ENCODE peak calls at places on chromosomes 6 and 20, in four cellular contexts. One of them, this sample, is unnamed.

GRCh38 chr20:58743076-58743566 is 50.5 kb downstream of the NPEPL1 start:
- DNase-seq in spleen: peak; percentile 32
- DNase-seq in sigmoid colon: no peak
- DNase-seq in hepatocyte: no peak
- DNase-seq in this sample: no peak

GRCh38 chr6:163460307-163460782 is 45.8 kb downstream of the QKI start:
- DNase-seq in spleen: no peak
- DNase-seq in sigmoid colon: no peak
- DNase-seq in hepatocyte: no peak
- DNase-seq in this sample: no peak

GRCh38 chr20:61445138-61445537 is 193.1 kb downstream of the CDH4 start:
- DNase-seq in spleen: no peak
- DNase-seq in sigmoid colon: no peak
- DNase-seq in hepatocyte: no peak
- DNase-seq in this sample: no peak

GRCh38 chr20:43187476-43188233 is 2.1 kb downstream of the PTPRT start:
- DNase-seq in spleen: peak; percentile 85
- DNase-seq in sigmoid colon: peak; percentile 78
- DNase-seq in hepatocyte: peak; percentile 83
- DNase-seq in this sample: no peak

GRCh38 chr20:42082611-42083010 is 464.4 kb upstream of the CHD6 start:
- DNase-seq in spleen: no peak
- DNase-seq in sigmoid colon: no peak
- DNase-seq in hepatocyte: peak; percentile 70
- DNase-seq in this sample: no peak

GRCh38 chr6:98942263-98942803 is 5.4 kb downstream of the FBXL4 start:
- DNase-seq in spleen: no peak
- DNase-seq in sigmoid colon: no peak
- DNase-seq in hepatocyte: no peak
- DNase-seq in this sample: no peak

GRCh38 chr6:39806277-39806676 is 14.1 kb downstream of the DAAM2 start:
- DNase-seq in spleen: no peak
- DNase-seq in sigmoid colon: no peak
- DNase-seq in hepatocyte: no peak
- DNase-seq in this sample: no peak

GRCh38 chr6:108735991-108736345 is 112.3 kb upstream of the ARMC2 start:
- DNase-seq in spleen: no peak
- DNase-seq in sigmoid colon: no peak
- DNase-seq in hepatocyte: no peak
- DNase-seq in this sample: peak; percentile 47

GRCh38 chr6:144064402-144064830 is 31.0 kb downstream of the SF3B5 start:
- DNase-seq in spleen: peak; percentile 94
- DNase-seq in sigmoid colon: peak; percentile 70
- DNase-seq in hepatocyte: peak; percentile 57
- DNase-seq in this sample: no peak

GRCh38 chr6:144377586-144377985 is 92.5 kb downstream of the UTRN start:
- DNase-seq in spleen: no peak
- DNase-seq in sigmoid colon: no peak
- DNase-seq in hepatocyte: no peak
- DNase-seq in this sample: no peak

GRCh38 chr20:62489940-62490263 is 14.1 kb upstream of the GATA5 start:
- DNase-seq in spleen: no peak
- DNase-seq in sigmoid colon: no peak
- DNase-seq in hepatocyte: no peak
- DNase-seq in this sample: no peak

GRCh38 chr6:65231616-65232015 is 475.4 kb downstream of the EYS start:
- DNase-seq in spleen: no peak
- DNase-seq in sigmoid colon: no peak
- DNase-seq in hepatocyte: no peak
- DNase-seq in this sample: no peak

GRCh38 chr20:10591956-10592521 is 81.8 kb downstream of the JAG1 start:
- DNase-seq in spleen: no peak
- DNase-seq in sigmoid colon: no peak
- DNase-seq in hepatocyte: no peak
- DNase-seq in this sample: no peak

GRCh38 chr6:133985970-133986369 is 32.9 kb downstream of the TBPL1 start:
- DNase-seq in spleen: no peak
- DNase-seq in sigmoid colon: no peak
- DNase-seq in hepatocyte: no peak
- DNase-seq in this sample: no peak

GRCh38 chr20:6311097-6311496 is 188.3 kb upstream of the FERMT1 start:
- DNase-seq in spleen: no peak
- DNase-seq in sigmoid colon: no peak
- DNase-seq in hepatocyte: no peak
- DNase-seq in this sample: no peak

GRCh38 chr20:45014671-45015415 is 48.5 kb downstream of the STK4 start:
- DNase-seq in spleen: no peak
- DNase-seq in sigmoid colon: no peak
- DNase-seq in hepatocyte: peak; percentile 35
- DNase-seq in this sample: no peak

GRCh38 chr6:21604081-21604480 is 10.5 kb downstream of the SOX4 start:
- DNase-seq in spleen: no peak
- DNase-seq in sigmoid colon: no peak
- DNase-seq in hepatocyte: no peak
- DNase-seq in this sample: no peak

GRCh38 chr6:132282696-132283095 is 118.6 kb downstream of the MOXD1 start:
- DNase-seq in spleen: no peak
- DNase-seq in sigmoid colon: no peak
- DNase-seq in hepatocyte: no peak
- DNase-seq in this sample: no peak

GRCh38 chr6:112680076-112680475 is 332.9 kb downstream of the RFPL4B start:
- DNase-seq in spleen: no peak
- DNase-seq in sigmoid colon: no peak
- DNase-seq in hepatocyte: no peak
- DNase-seq in this sample: no peak

GRCh38 chr6:140677781-140678528 is 1303.5 kb upstream of the CITED2 start:
- DNase-seq in spleen: no peak
- DNase-seq in sigmoid colon: no peak
- DNase-seq in hepatocyte: no peak
- DNase-seq in this sample: no peak

GRCh38 chr6:119676971-119677370 is 327.4 kb upstream of the MAN1A1 start:
- DNase-seq in spleen: no peak
- DNase-seq in sigmoid colon: no peak
- DNase-seq in hepatocyte: no peak
- DNase-seq in this sample: no peak

GRCh38 chr20:58722877-58723627 is 30.5 kb downstream of the NPEPL1 start:
- DNase-seq in spleen: peak; percentile 29
- DNase-seq in sigmoid colon: peak; percentile 30
- DNase-seq in hepatocyte: no peak
- DNase-seq in this sample: peak; percentile 57

GRCh38 chr6:40387871-40388264 is 199.3 kb downstream of the LRFN2 start:
- DNase-seq in spleen: no peak
- DNase-seq in sigmoid colon: no peak
- DNase-seq in hepatocyte: no peak
- DNase-seq in this sample: no peak

GRCh38 chr20:10337291-10337690 is 96.7 kb downstream of the MKKS start:
- DNase-seq in spleen: no peak
- DNase-seq in sigmoid colon: no peak
- DNase-seq in hepatocyte: no peak
- DNase-seq in this sample: no peak

GRCh38 chr20:63256954-63257353 is 2.7 kb upstream of the NKAIN4 start:
- DNase-seq in spleen: no peak
- DNase-seq in sigmoid colon: no peak
- DNase-seq in hepatocyte: no peak
- DNase-seq in this sample: no peak

GRCh38 chr6:89792881-89793280 is 26.7 kb downstream of the MDN1 start:
- DNase-seq in spleen: no peak
- DNase-seq in sigmoid colon: no peak
- DNase-seq in hepatocyte: peak; percentile 53
- DNase-seq in this sample: no peak

GRCh38 chr6:42572523-42572922 is 8.7 kb downstream of the UBR2 start:
- DNase-seq in spleen: no peak
- DNase-seq in sigmoid colon: no peak
- DNase-seq in hepatocyte: no peak
- DNase-seq in this sample: no peak

GRCh38 chr20:3431109-3431508 is 23.6 kb upstream of the DNAAF9 start:
- DNase-seq in spleen: no peak
- DNase-seq in sigmoid colon: no peak
- DNase-seq in hepatocyte: no peak
- DNase-seq in this sample: no peak

GRCh38 chr6:87907521-87907920 is 140.1 kb upstream of the SPACA1 start:
- DNase-seq in spleen: no peak
- DNase-seq in sigmoid colon: no peak
- DNase-seq in hepatocyte: no peak
- DNase-seq in this sample: no peak

GRCh38 chr6:73460044-73460443 is 1.5 kb upstream of the MTO1 start:
- DNase-seq in spleen: no peak
- DNase-seq in sigmoid colon: no peak
- DNase-seq in hepatocyte: no peak
- DNase-seq in this sample: no peak

GRCh38 chr20:50554694-50555579 is 44.8 kb downstream of the PTPN1 start:
- DNase-seq in spleen: no peak
- DNase-seq in sigmoid colon: no peak
- DNase-seq in hepatocyte: no peak
- DNase-seq in this sample: no peak

GRCh38 chr20:38453941-38454340 is 18.7 kb upstream of the RALGAPB start:
- DNase-seq in spleen: no peak
- DNase-seq in sigmoid colon: peak; percentile 30
- DNase-seq in hepatocyte: no peak
- DNase-seq in this sample: peak; percentile 19

GRCh38 chr6:38080349-38080748 is 260.8 kb downstream of the ZFAND3 start:
- DNase-seq in spleen: no peak
- DNase-seq in sigmoid colon: no peak
- DNase-seq in hepatocyte: no peak
- DNase-seq in this sample: no peak

GRCh38 chr6:44053760-44054556 is 73.3 kb downstream of the MRPL14 start:
- DNase-seq in spleen: peak; percentile 43
- DNase-seq in sigmoid colon: no peak
- DNase-seq in hepatocyte: no peak
- DNase-seq in this sample: no peak

GRCh38 chr6:45021652-45022051 is 306.5 kb upstream of the RUNX2 start:
- DNase-seq in spleen: no peak
- DNase-seq in sigmoid colon: no peak
- DNase-seq in hepatocyte: no peak
- DNase-seq in this sample: no peak

GRCh38 chr20:46229478-46229877 is 78.8 kb downstream of the CDH22 start:
- DNase-seq in spleen: no peak
- DNase-seq in sigmoid colon: no peak
- DNase-seq in hepatocyte: no peak
- DNase-seq in this sample: no peak

GRCh38 chr20:44008806-44009678 is 94.4 kb downstream of the TOX2 start:
- DNase-seq in spleen: no peak
- DNase-seq in sigmoid colon: no peak
- DNase-seq in hepatocyte: no peak
- DNase-seq in this sample: no peak

GRCh38 chr6:73511796-73512195 is 9.0 kb downstream of the EEF1A1 start:
- DNase-seq in spleen: no peak
- DNase-seq in sigmoid colon: no peak
- DNase-seq in hepatocyte: no peak
- DNase-seq in this sample: no peak

DNA sequence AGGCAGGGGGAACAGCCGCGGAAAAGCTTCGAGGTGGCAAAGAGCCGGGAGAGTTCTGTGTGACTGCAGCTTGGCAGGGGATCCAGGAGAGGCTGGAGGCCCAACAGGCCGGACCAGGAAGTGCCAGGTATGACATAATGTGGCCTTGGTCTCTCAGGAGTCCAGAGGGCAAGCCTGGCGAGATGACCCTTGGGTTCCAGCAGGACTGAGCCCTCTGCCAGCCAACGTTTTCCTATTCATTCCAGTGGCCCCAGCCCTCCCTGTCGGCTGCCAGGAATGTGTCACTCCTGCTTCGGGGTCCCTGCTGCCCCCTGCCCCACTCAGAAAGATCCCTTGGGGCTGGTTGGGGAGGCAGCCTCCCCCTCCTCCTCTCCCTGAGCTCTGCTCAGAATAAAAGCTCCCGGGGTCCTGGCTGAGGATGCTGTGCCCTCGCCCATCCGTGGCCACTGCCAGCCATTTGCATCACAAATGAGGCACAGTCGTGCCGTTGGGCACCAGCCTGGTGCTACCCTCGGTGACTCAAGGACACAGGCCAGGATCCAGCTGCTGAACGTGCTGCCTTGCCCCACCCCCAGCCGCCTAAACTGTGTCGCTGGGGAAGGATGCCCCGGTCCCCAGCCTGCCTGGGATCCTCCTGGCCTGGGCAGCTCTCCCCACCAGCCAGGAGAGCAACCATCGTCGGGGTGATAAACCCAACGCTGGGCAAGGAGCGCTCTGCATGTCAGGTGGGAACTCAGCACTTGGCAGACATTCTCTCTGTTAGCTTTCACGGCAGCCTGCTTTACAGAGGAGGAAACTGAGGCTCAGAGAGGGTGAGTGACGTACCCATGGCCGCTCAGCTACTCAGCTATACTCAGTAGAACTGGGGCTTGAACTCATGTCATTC is 37.7 kb downstream of the RBM38 start:
- DNase-seq in spleen: peak; percentile 79
- DNase-seq in sigmoid colon: no peak
- DNase-seq in hepatocyte: no peak
- DNase-seq in this sample: no peak
- H3K27ac ChIP-seq in spleen: peak overlapping the region; percentile 89
- H3K27ac ChIP-seq in sigmoid colon: no peak overlapping the region
- H3K27ac ChIP-seq in hepatocyte: no peak overlapping the region
- H3K27ac ChIP-seq in this sample: no peak overlapping the region

GRCh38 chr6:32128751-32129296 is 778 bp upstream of the ATF6B start:
- DNase-seq in spleen: peak; percentile 81
- DNase-seq in sigmoid colon: no peak
- DNase-seq in hepatocyte: no peak
- DNase-seq in this sample: no peak
- H3K27ac ChIP-seq in spleen: peak overlapping the region; percentile 92
- H3K27ac ChIP-seq in sigmoid colon: peak overlapping the region; percentile 94
- H3K27ac ChIP-seq in hepatocyte: peak overlapping the region; percentile 82
- H3K27ac ChIP-seq in this sample: peak overlapping the region; percentile 92

DNA sequence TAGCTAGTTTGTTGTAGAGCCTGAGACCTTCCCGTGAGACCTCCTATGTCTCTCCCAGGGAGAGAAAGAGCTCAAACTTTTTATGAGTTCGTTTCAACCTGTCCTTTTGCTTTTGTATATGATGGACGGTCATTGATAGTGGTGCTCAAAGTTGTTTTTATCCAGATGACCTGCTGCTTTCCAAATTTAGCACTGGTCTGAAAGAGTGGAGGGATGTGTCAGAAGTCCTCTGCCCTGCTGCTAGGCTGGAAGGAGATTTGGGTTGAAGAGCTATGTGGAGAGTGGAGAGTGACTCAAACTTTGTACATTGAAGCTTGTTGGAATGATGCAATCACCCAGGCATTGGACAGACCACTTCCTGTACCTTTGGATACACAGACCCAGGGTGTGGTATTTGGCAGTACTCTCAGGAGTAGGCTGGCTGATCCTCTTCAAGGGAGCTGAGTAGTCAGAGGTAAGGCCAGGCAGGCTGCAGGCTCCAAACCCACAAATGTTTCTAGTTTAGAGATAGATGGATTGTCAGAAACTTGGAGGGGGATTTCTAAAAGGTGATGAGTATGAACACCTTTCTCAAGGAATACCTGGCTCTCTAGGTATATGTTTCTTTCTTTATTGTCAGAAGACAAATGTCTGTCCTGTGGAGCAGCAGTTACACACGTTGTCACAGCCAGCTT is 49.4 kb upstream of the RREB1 start:
- DNase-seq in spleen: no peak
- DNase-seq in sigmoid colon: no peak
- DNase-seq in hepatocyte: peak; percentile 81
- DNase-seq in this sample: no peak
- H3K27ac ChIP-seq in spleen: no peak overlapping the region
- H3K27ac ChIP-seq in sigmoid colon: no peak overlapping the region
- H3K27ac ChIP-seq in hepatocyte: peak overlapping the region; percentile 69
- H3K27ac ChIP-seq in this sample: no peak overlapping the region

GRCh38 chr6:49513153-49513989 is 13.6 kb downstream of the GLYATL3 start:
- DNase-seq in spleen: no peak
- DNase-seq in sigmoid colon: no peak
- DNase-seq in hepatocyte: no peak
- DNase-seq in this sample: no peak
- H3K27ac ChIP-seq in spleen: no peak overlapping the region
- H3K27ac ChIP-seq in sigmoid colon: no peak overlapping the region
- H3K27ac ChIP-seq in hepatocyte: no peak overlapping the region
- H3K27ac ChIP-seq in this sample: no peak overlapping the region

This sample was measured in coronary artery.